ENCODE peak calls at places on chromosomes 6 and 20, in seven cellular contexts. F is ovary, D is psoas muscle, I is prostate gland, Y is brain microvascular endothelial cell, C is OCI-LY7, Z is uterus. S is an unnamed sample.

GRCh38 chr20:59598625-59599310 is 5.6 kb upstream of the PHACTR3 start:
- DNase-seq in F (no peak), D (no peak), I (no peak), Y (no peak), C (peak), Z (no peak), S (no peak)

GRCh38 chr6:87210979-87211378 is 55.6 kb downstream of the ZNF292 start:
- DNase-seq in F (no peak), D (no peak), I (no peak), Y (no peak), C (no peak), Z (no peak), S (no peak)

GRCh38 chr6:98839788-98840361 is 5.5 kb downstream of the POU3F2 start:
- DNase-seq in F (no peak), D (no peak), I (no peak), Y (no peak), C (no peak), Z (no peak), S (no peak)

GRCh38 chr6:163405412-163406309 is 8.9 kb upstream of the QKI start:
- DNase-seq in F (peak), D (peak), I (peak), Y (no peak), C (no peak), Z (peak), S (no peak)

GRCh38 chr20:18019068-18019467 is 38.6 kb downstream of the OVOL2 start:
- DNase-seq in F (no peak), D (no peak), I (no peak), Y (peak), C (peak), Z (no peak), S (no peak)

GRCh38 chr20:35739294-35740163 is 2.5 kb downstream of the RBM39 start:
- DNase-seq in F (no peak), D (no peak), I (no peak), Y (no peak), C (peak), Z (no peak), S (no peak)

GRCh38 chr6:150301871-150302800 is 66.7 kb upstream of the IYD start:
- DNase-seq in F (no peak), D (no peak), I (no peak), Y (peak), C (no peak), Z (no peak), S (no peak)

GRCh38 chr20:46715292-46715756 is 5.9 kb downstream of the SLC2A10 start:
- DNase-seq in F (peak), D (peak), I (peak), Y (no peak), C (no peak), Z (peak), S (no peak)

GRCh38 chr6:63509652-63510352 is 62.5 kb upstream of the LOC128125822 start:
- DNase-seq in F (peak), D (peak), I (peak), Y (no peak), C (no peak), Z (peak), S (no peak)

GRCh38 chr6:41159415-41160082 is 3.4 kb downstream of the TREM2 start:
- DNase-seq in F (no peak), D (no peak), I (no peak), Y (no peak), C (no peak), Z (no peak), S (no peak)

GRCh38 chr6:41257369-41258195 is 28.9 kb downstream of the TREM1 start:
- DNase-seq in F (peak), D (no peak), I (peak), Y (peak), C (no peak), Z (peak), S (no peak)

GRCh38 chr6:54467384-54467783 is 159.1 kb downstream of the TINAG start:
- DNase-seq in F (no peak), D (no peak), I (no peak), Y (no peak), C (no peak), Z (no peak), S (no peak)

GRCh38 chr20:10551732-10552724 is 116.9 kb downstream of the SLX4IP start:
- DNase-seq in F (no peak), D (no peak), I (no peak), Y (no peak), C (no peak), Z (no peak), S (no peak)

GRCh38 chr6:137989696-137990095 is 117.5 kb downstream of the PERP start:
- DNase-seq in F (no peak), D (no peak), I (no peak), Y (no peak), C (no peak), Z (no peak), S (no peak)

GRCh38 chr6:127102299-127102698 is 16.2 kb upstream of the RSPO3 start:
- DNase-seq in F (no peak), D (no peak), I (no peak), Y (peak), C (no peak), Z (no peak), S (no peak)

GRCh38 chr6:169965657-169966311 is 214.4 kb downstream of the ERMARD start:
- DNase-seq in F (no peak), D (no peak), I (no peak), Y (no peak), C (no peak), Z (no peak), S (no peak)

GRCh38 chr20:17710379-17711305 is 10.9 kb downstream of the BANF2 start:
- DNase-seq in F (no peak), D (no peak), I (no peak), Y (no peak), C (no peak), Z (peak), S (no peak)

GRCh38 chr20:19683822-19684221 is 74.2 kb upstream of the RIN2 start:
- DNase-seq in F (no peak), D (no peak), I (no peak), Y (no peak), C (no peak), Z (no peak), S (no peak)

GRCh38 chr6:46099952-46100351 is 29.8 kb upstream of the ENPP4 start:
- DNase-seq in F (no peak), D (no peak), I (no peak), Y (no peak), C (no peak), Z (no peak), S (no peak)

GRCh38 chr20:38326309-38326708 is 20.0 kb upstream of the LBP start:
- DNase-seq in F (no peak), D (no peak), I (no peak), Y (no peak), C (no peak), Z (no peak), S (no peak)

GRCh38 chr20:23145281-23145700 is 59.2 kb upstream of the CD93 start:
- DNase-seq in F (no peak), D (peak), I (no peak), Y (peak), C (no peak), Z (peak), S (peak)

GRCh38 chr6:160343144-160343543 is 5.0 kb upstream of the SLC22A3 start:
- DNase-seq in F (no peak), D (no peak), I (no peak), Y (no peak), C (no peak), Z (no peak), S (no peak)

GRCh38 chr6:88725111-88725711 is 238.2 kb downstream of the RNGTT start:
- DNase-seq in F (no peak), D (peak), I (no peak), Y (peak), C (peak), Z (no peak), S (no peak)

GRCh38 chr6:88730602-88731001 is 232.8 kb downstream of the RNGTT start:
- DNase-seq in F (no peak), D (no peak), I (no peak), Y (peak), C (no peak), Z (no peak), S (no peak)

GRCh38 chr6:88734544-88734943 is 228.9 kb downstream of the RNGTT start:
- DNase-seq in F (no peak), D (no peak), I (no peak), Y (no peak), C (no peak), Z (no peak), S (no peak)

GRCh38 chr6:88728756-88729155 is 234.7 kb downstream of the RNGTT start:
- DNase-seq in F (no peak), D (no peak), I (no peak), Y (no peak), C (no peak), Z (no peak), S (no peak)
- H3K4me3 ChIP-seq in F (no peak), D (no peak), I (no peak), Y (no peak), C (no peak), Z (no peak), S (no peak)

GRCh38 chr6:33828452-33828763 is 24.6 kb upstream of the MLN start:
- DNase-seq in F (no peak), D (no peak), I (peak), Y (no peak), C (no peak), Z (no peak), S (no peak)
- H3K27ac ChIP-seq in F (no peak), D (no peak), I (no peak), Y (no peak), C (no peak), Z (peak), S (no peak)

DNA sequence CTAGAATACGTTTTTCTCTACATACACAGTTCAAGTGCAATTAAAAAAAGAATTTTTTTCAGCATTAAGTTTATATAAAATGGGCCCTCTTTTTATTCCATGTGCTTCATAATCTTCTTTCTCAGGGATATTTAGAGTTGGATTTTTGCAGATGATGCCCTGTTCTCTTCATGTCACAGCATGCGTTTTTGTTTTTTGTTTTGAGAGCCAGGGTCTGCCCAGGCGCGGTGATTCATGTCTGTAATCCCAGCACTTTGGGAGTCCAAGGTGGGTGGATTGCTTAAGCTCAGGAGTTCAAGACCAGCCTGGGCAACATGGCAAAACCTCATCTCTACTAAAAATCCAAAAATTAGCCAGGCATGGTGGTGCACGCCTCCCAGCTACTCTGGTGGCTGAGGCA is 82.9 kb upstream of the PRND start:
- DNase-seq in F (no peak), D (no peak), I (no peak), Y (no peak), C (no peak), Z (no peak), S (no peak)
- TF ChIP-seq CTCF in F (no peak), D (no peak), I (no peak), Y (no peak), C (no peak), Z (no peak), S (no peak)

DNA sequence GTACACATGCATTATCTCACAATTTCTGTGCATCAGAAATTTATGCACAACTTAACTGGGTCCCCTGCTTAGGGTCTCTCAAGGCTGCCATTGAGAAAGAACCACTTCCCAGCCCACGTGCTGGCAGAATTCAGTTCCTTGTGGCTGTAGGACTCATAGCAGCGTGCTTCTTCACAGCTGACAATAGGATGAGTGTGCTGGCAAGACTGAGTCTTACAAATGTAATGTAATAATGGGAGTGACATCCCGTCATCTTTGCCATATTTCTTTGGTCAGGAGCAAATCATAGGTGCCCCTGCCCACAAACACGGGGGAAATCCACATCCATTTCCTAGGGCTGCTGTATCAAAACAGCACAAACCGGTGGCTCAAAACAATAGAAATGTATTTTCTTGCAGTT is 77.4 kb downstream of the FIG4 start:
- DNase-seq in F (no peak), D (no peak), I (no peak), Y (peak), C (no peak), Z (no peak), S (no peak)
- H3K4me3 ChIP-seq in F (no peak), D (no peak), I (no peak), Y (no peak), C (no peak), Z (no peak), S (no peak)

DNA sequence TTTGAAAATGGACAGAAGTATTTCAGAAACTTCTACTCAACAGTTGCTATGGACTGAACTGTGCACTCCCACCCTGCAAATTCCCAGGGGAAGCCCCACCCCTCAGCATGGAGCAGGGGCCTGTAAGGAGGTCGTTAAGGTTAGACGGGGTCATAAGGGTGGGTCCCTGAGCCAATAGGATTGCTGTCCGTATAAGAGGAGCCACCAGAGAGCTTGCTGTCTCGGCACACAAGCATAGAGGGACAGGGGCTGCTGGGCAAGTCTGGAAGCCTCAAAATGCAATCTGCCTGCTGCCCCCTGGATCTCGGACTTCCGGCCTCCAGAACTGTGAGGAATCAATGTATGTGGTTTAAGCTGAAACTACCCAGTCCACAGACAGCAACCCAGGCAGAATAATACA is 37.4 kb upstream of the AFDN start:
- DNase-seq in F (no peak), D (no peak), I (no peak), Y (no peak), C (no peak), Z (no peak), S (no peak)
- H3K27ac ChIP-seq in F (no peak), D (no peak), I (no peak), Y (no peak), C (no peak), Z (no peak), S (no peak)

DNA sequence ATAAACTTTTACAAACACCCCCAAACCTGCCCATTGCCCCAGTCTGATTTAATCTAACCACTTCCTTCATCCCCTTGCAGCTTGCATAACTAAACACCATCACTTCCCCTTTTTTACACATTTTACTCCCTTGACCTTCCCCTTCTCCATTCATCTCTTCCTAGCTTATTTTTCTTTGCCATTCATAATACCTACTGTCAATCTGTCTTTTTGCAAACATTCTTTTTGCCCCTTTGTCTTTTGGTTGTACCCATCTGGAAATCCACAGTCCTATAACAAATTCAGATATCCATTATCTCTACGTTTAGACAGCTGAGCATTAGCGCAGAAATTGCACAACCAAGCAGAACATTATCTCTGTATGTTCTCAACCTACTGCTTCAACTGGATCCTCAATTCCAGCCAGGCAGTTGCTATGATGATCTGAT is 51.2 kb downstream of the C6orf52 start:
- DNase-seq in F (no peak), D (no peak), I (no peak), Y (no peak), C (peak), Z (no peak), S (no peak)
- TF ChIP-seq CTCF in F (no peak), D (no peak), I (no peak), Y (no peak), C (no peak), Z (no peak), S (no peak)

GRCh38 chr6:14748679-14749078 is 497.2 kb upstream of the JARID2 start:
- DNase-seq in F (no peak), D (no peak), I (no peak), Y (no peak), C (no peak), Z (no peak), S (no peak)
- H3K4me3 ChIP-seq in F (no peak), D (no peak), I (no peak), Y (no peak), C (no peak), Z (no peak), S (no peak)

DNA sequence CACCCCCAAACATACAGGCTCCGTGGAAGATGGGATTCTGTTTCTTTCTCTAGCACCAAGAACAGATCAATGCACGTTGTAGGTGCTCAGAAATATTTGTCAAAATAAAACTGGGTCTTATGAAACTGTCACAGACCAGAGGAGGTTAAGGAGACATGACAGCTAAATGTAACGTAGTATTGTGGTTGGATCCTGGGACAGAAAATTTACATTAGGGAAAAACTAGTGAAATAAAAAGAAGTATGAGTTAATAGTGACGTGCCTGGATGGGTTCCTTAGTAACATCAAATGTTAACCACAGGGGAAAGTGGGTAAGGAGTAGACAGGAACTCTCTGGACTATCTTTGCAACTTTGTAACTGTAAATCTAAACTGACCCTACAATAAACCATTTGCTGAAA is 31.5 kb downstream of the NOL4L start:
- DNase-seq in F (no peak), D (no peak), I (no peak), Y (no peak), C (no peak), Z (no peak), S (no peak)
- H3K27ac ChIP-seq in F (no peak), D (no peak), I (no peak), Y (no peak), C (no peak), Z (no peak), S (no peak)

GRCh38 chr6:74091133-74091793 is 395.3 kb downstream of the CD109 start:
- DNase-seq in F (no peak), D (no peak), I (no peak), Y (no peak), C (peak), Z (peak), S (no peak)

GRCh38 chr6:74091794-74092157 is 395.8 kb downstream of the CD109 start:
- DNase-seq in F (no peak), D (no peak), I (no peak), Y (no peak), C (no peak), Z (no peak), S (no peak)

GRCh38 chr6:74087898-74088297 is 391.9 kb downstream of the CD109 start:
- DNase-seq in F (no peak), D (no peak), I (no peak), Y (peak), C (no peak), Z (no peak), S (no peak)
- TF ChIP-seq CTCF in F (no peak), D (no peak), I (no peak), Y (peak), C (peak), Z (peak), S (no peak)

S was measured in coronary artery.